ENCODE peak calls at places on chromosomes 11 and 22, in four cellular contexts. H is SK-N-SH; G is activated CD4-positive, alpha-beta T cell treated with anti-CD3 and anti-CD28 coated beads, Interleukin-2, amount 50 U/mL, for 1 hour; V is stimulated activated CD4-positive, alpha-beta T cell treated with anti-CD3 and anti-CD28 coated beads, Interleukin-4, amount 100 ng/mL, for 48 hours. E is an unnamed sample.

GRCh38 chr11:57210731-57211335 is 26.2 kb downstream of the APLNR start:
- DNase-seq in H (no peak), G (no peak), V (no peak), E (no peak)

GRCh38 chr22:39962071-39962470 is 1.9 kb downstream of the TMA7B start:
- DNase-seq in H (no peak), G (no peak), V (no peak), E (no peak)

GRCh38 chr11:95923730-95924413 is at the start of gene MTMR2:
- DNase-seq in H (peak), G (peak), V (peak), E (peak)

GRCh38 chr22:49404576-49405199 is 423.0 kb downstream of the BRD1 start:
- DNase-seq in H (no peak), G (no peak), V (no peak), E (no peak)

GRCh38 chr11:1548221-1549070 is 23.6 kb downstream of the DUSP8 start:
- DNase-seq in H (peak), G (no peak), V (no peak), E (no peak)

GRCh38 chr11:57131080-57131790 is 50.5 kb upstream of the LRRC55 start:
- DNase-seq in H (peak), G (no peak), V (no peak), E (no peak)

GRCh38 chr11:86639172-86639571 is 33.2 kb downstream of the ME3 start:
- DNase-seq in H (no peak), G (no peak), V (no peak), E (no peak)

GRCh38 chr22:39128508-39128907 is 24.0 kb downstream of the CBX7 start:
- DNase-seq in H (no peak), G (no peak), V (no peak), E (no peak)

GRCh38 chr22:25081409-25081824 is 118.2 kb upstream of the CRYBB3 start:
- DNase-seq in H (peak), G (peak), V (peak), E (no peak)

GRCh38 chr11:31237819-31238771 is 131.4 kb downstream of the DCDC1 start:
- DNase-seq in H (no peak), G (no peak), V (no peak), E (no peak)

GRCh38 chr11:124762624-124763155 is 600 bp upstream of the ESAM start:
- DNase-seq in H (peak), G (no peak), V (peak), E (no peak)